ENCODE peak calls at places on chromosomes 12 and 14, in five cellular contexts. U is astrocyte of the spinal cord, C is HL-60, N is GM13977, Q is psoas muscle. O is an unnamed sample.

GRCh38 chr12:13980548-13981295 is 680 bp downstream of the GRIN2B start:
- DNase-seq in U (no peak), C (no peak), N (no peak), Q (no peak), O (no peak)

GRCh38 chr14:75399819-75400678 is 27.8 kb upstream of the JDP2 start:
- DNase-seq in U (peak), C (peak), N (no peak), Q (peak), O (no peak)

GRCh38 chr14:22955702-22956575 is 951 bp downstream of the HAUS4 start:
- DNase-seq in U (peak), C (no peak), N (no peak), Q (no peak), O (no peak)

GRCh38 chr14:68719634-68720384 is 73.1 kb downstream of the ZFP36L1 start:
- DNase-seq in U (no peak), C (no peak), N (no peak), Q (no peak), O (no peak)

GRCh38 chr14:52241102-52241793 is 26.2 kb upstream of the PTGDR start:
- DNase-seq in U (peak), C (no peak), N (no peak), Q (no peak), O (no peak)

GRCh38 chr14:71675126-71675901 is 256.9 kb upstream of the RGS6 start:
- DNase-seq in U (no peak), C (no peak), N (no peak), Q (no peak), O (no peak)

GRCh38 chr14:95494456-95494855 is 22.0 kb downstream of the SYNE3 start:
- DNase-seq in U (no peak), C (no peak), N (no peak), Q (no peak), O (no peak)

GRCh38 chr14:52678591-52678990 is 16.8 kb downstream of the ERO1A start:
- DNase-seq in U (no peak), C (no peak), N (no peak), Q (no peak), O (no peak)

GRCh38 chr14:68807148-68807600 is 14.3 kb upstream of the ZFP36L1 start:
- DNase-seq in U (peak), C (no peak), N (peak), Q (peak), O (peak)

GRCh38 chr14:60252630-60253029 is 3.6 kb downstream of the PPM1A start:
- DNase-seq in U (no peak), C (no peak), N (no peak), Q (no peak), O (no peak)

GRCh38 chr14:37586783-37587428 is 8.1 kb downstream of the FOXA1 start:
- DNase-seq in U (no peak), C (no peak), N (no peak), Q (no peak), O (no peak)

GRCh38 chr14:23322568-23323517 is 1.6 kb downstream of the PABPN1 start:
- DNase-seq in U (no peak), C (no peak), N (no peak), Q (no peak), O (no peak)

GRCh38 chr14:65496178-65496993 is 83.9 kb downstream of the FUT8 start:
- DNase-seq in U (peak), C (no peak), N (no peak), Q (no peak), O (no peak)

GRCh38 chr14:23447634-23448353 is 12.3 kb upstream of the MYH7 start:
- DNase-seq in U (no peak), C (no peak), N (no peak), Q (no peak), O (no peak)

GRCh38 chr12:46523863-46524770 is 151.5 kb upstream of the SLC38A2 start:
- DNase-seq in U (peak), C (no peak), N (no peak), Q (no peak), O (no peak)

GRCh38 chr14:101365329-101366158 is 195.8 kb upstream of the DIO3 start:
- DNase-seq in U (no peak), C (no peak), N (no peak), Q (peak), O (no peak)

GRCh38 chr12:3680919-3681594 is 71.9 kb downstream of the CRACR2A start:
- DNase-seq in U (peak), C (no peak), N (no peak), Q (peak), O (no peak)

GRCh38 chr12:80761818-80762217 is 45.1 kb downstream of the MYF5 start:
- DNase-seq in U (no peak), C (no peak), N (no peak), Q (no peak), O (no peak)

GRCh38 chr12:47223848-47224213 is 144.1 kb upstream of the AMIGO2 start:
- DNase-seq in U (peak), C (no peak), N (no peak), Q (no peak), O (no peak)

GRCh38 chr14:54902143-54902520 is 494 bp downstream of the GCH1 start:
- DNase-seq in U (peak), C (peak), N (peak), Q (peak), O (peak)

GRCh38 chr12:32877670-32878459 is 18.7 kb downstream of the PKP2 start:
- DNase-seq in U (no peak), C (no peak), N (no peak), Q (peak), O (no peak)

GRCh38 chr12:91900971-91901370 is 244.7 kb downstream of the BTG1 start:
- DNase-seq in U (no peak), C (no peak), N (no peak), Q (no peak), O (no peak)

GRCh38 chr14:67673451-67673850 is 981 bp downstream of the VTI1B start:
- DNase-seq in U (no peak), C (no peak), N (no peak), Q (no peak), O (no peak)

GRCh38 chr14:23113346-23114119 is 5.5 kb downstream of the CEBPE start:
- DNase-seq in U (peak), C (peak), N (no peak), Q (no peak), O (no peak)

GRCh38 chr12:104478396-104479140 is 21.8 kb downstream of the CHST11 start:
- DNase-seq in U (peak), C (peak), N (peak), Q (no peak), O (peak)

GRCh38 chr14:84208451-84208850 is 1321.5 kb upstream of the FLRT2 start:
- DNase-seq in U (no peak), C (no peak), N (no peak), Q (no peak), O (no peak)

GRCh38 chr12:51980051-51980808 is 26.5 kb upstream of the TAMALIN start:
- DNase-seq in U (peak), C (peak), N (peak), Q (peak), O (peak)

GRCh38 chr14:65336191-65336591 is 76.3 kb upstream of the FUT8 start:
- DNase-seq in U (peak), C (no peak), N (peak), Q (no peak), O (peak)

GRCh38 chr12:133130808-133131128 is 341 bp downstream of the ZNF10 start:
- DNase-seq in U (no peak), C (peak), N (peak), Q (peak), O (peak)

GRCh38 chr12:34395056-34396005 is 373.0 kb downstream of the ALG10 start:
- DNase-seq in U (no peak), C (no peak), N (peak), Q (peak), O (no peak)

GRCh38 chr12:113833422-113833821 is 132.7 kb downstream of the RBM19 start:
- DNase-seq in U (no peak), C (no peak), N (no peak), Q (no peak), O (no peak)

GRCh38 chr12:23055004-23055403 is 430.0 kb downstream of the ETNK1 start:
- DNase-seq in U (peak), C (peak), N (no peak), Q (no peak), O (no peak)
- TF ChIP-seq CTCF in U (peak), C (no peak), N (no peak), Q (no peak), O (no peak)

GRCh38 chr12:121004253-121004815 is 12.0 kb downstream of the C12orf43 start:
- DNase-seq in U (no peak), C (no peak), N (no peak), Q (no peak), O (no peak)

GRCh38 chr12:121001060-121001459 is 15.2 kb downstream of the C12orf43 start:
- DNase-seq in U (no peak), C (no peak), N (no peak), Q (no peak), O (no peak)

GRCh38 chr12:121005346-121005815 is 10.9 kb downstream of the C12orf43 start:
- DNase-seq in U (peak), C (peak), N (peak), Q (no peak), O (peak)

GRCh38 chr12:121001841-121002483 is 14.3 kb downstream of the C12orf43 start:
- DNase-seq in U (no peak), C (no peak), N (no peak), Q (no peak), O (no peak)

DNA sequence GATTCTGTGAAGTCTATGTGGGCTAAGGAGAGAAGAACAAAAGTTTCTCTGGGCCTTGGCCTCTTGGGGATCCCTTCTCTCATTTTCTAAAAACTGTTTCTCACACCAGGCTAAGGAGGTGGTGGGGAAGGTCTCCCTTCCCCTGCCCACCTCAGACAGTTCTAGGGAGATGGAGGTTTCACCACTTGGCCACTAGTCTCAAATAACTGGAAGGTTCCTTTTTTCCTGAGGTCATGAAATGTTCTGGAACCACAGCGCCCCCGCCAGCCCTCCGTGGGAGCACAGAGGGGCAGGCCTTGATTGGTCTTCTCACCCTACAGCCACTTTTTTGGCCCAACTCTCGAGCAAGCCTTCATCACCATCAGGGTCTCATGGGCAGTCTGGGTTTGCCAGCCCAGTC is 12.6 kb downstream of the C12orf43 start:
- DNase-seq in U (no peak), C (peak), N (no peak), Q (no peak), O (no peak)
- TF ChIP-seq CTCF in U (no peak), C (no peak), N (no peak), Q (no peak), O (no peak)

GRCh38 chr14:34120185-34120977 is 169.5 kb upstream of the EGLN3 start:
- DNase-seq in U (no peak), C (no peak), N (no peak), Q (no peak), O (no peak)
- TF ChIP-seq CTCF in U (no peak), C (no peak), N (no peak), Q (no peak), O (no peak)

DNA sequence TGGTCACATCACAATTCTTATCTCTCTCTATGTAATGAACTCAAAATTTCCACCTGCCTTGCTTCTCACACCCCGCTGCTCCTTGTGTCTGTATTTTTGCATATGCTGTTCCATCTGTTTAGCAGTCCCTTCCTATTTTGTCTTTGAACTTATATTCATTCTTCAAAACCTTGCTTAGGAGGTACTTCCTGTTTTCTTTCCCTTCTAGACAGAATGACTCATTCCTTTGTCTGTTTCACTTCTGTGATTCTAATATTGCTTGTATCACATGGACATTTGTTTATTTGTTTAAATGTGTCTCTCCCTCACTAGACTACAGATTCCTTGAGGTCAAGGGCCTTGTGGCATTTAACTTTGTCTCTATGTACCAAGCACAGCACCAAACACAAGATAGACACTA is 424.2 kb downstream of the ETNK1 start:
- DNase-seq in U (peak), C (no peak), N (no peak), Q (no peak), O (peak)
- TF ChIP-seq CTCF in U (no peak), C (no peak), N (no peak), Q (no peak), O (no peak)

DNA sequence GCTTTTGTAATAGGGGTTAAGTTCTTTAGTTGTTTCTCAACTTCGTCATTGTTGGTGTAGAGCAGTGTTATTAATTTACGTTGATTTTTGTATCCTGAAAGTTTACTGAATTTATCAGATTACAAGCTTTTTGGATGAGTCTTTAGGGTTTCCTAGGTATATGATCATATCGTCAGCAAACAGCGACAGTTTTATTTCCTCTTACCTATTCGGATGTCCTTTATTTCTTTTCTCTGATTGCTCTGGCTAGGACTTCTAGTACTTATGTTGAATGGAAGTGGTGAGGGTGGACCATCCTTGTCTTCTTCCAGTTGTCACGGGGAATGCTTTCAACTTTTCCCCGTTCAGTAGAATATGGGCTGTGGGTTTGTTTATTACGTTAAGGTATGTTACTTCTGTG is 37.8 kb downstream of the AEBP2 start:
- DNase-seq in U (no peak), C (no peak), N (no peak), Q (no peak), O (no peak)
- TF ChIP-seq CTCF in U (no peak), C (no peak), N (no peak), Q (no peak), O (no peak)

GRCh38 chr14:92449404-92449975 is 64.1 kb upstream of the RIN3 start:
- DNase-seq in U (no peak), C (no peak), N (no peak), Q (no peak), O (no peak)
- TF ChIP-seq CTCF in U (no peak), C (no peak), N (no peak), Q (no peak), O (no peak)

GRCh38 chr12:40970320-40970907 is 217.7 kb upstream of the PDZRN4 start:
- DNase-seq in U (no peak), C (no peak), N (no peak), Q (no peak), O (no peak)
- TF ChIP-seq CTCF in U (no peak), C (no peak), N (no peak), Q (no peak), O (no peak)

GRCh38 chr12:48750215-48750614 is 33.7 kb upstream of the CCNT1 start:
- DNase-seq in U (peak), C (no peak), N (no peak), Q (no peak), O (no peak)

GRCh38 chr12:48750769-48751356 is 34.4 kb upstream of the CCNT1 start:
- DNase-seq in U (no peak), C (no peak), N (no peak), Q (no peak), O (no peak)
- TF ChIP-seq CTCF in U (no peak), C (no peak), N (no peak), Q (no peak), O (no peak)